ENCODE peak calls at places on chromosomes 11 and 22, in six cellular contexts. One of them, this sample, is unnamed.
A peak's percentile ranks its signal among the peaks of the same experiment; 100 is the strongest.

GRCh38 chr11:73126804-73127480 is 15.2 kb downstream of the FCHSD2 start:
- DNase-seq in H1: no peak
- DNase-seq in IMR-90: no peak
- DNase-seq in neuronal stem cell: no peak
- DNase-seq in H9: no peak
- DNase-seq in mesendoderm: no peak
- DNase-seq in this sample: no peak

GRCh38 chr11:76115555-76115954 is 90.7 kb downstream of the WNT11 start:
- DNase-seq in mesendoderm: no peak
- DNase-seq in IMR-90: no peak
- DNase-seq in neuronal stem cell: no peak
- DNase-seq in H9: no peak
- DNase-seq in H1: no peak
- DNase-seq in this sample: no peak

GRCh38 chr11:45110562-45110961 is 35.9 kb upstream of the PRDM11 start:
- DNase-seq in neuronal stem cell: peak; percentile 81
- DNase-seq in H9: peak; percentile 63
- DNase-seq in H1: no peak
- DNase-seq in mesendoderm: peak; percentile 81
- DNase-seq in IMR-90: peak; percentile 68
- DNase-seq in this sample: peak; percentile 72

GRCh38 chr22:36454916-36455570 is 26.4 kb downstream of the TXN2 start:
- DNase-seq in neuronal stem cell: peak; percentile 89
- DNase-seq in H9: peak; percentile 98
- DNase-seq in mesendoderm: peak; percentile 97
- DNase-seq in H1: peak; percentile 91
- DNase-seq in IMR-90: peak; percentile 84
- DNase-seq in this sample: peak; percentile 86

GRCh38 chr11:92125316-92125715 is 99.3 kb upstream of the FAT3 start:
- DNase-seq in neuronal stem cell: no peak
- DNase-seq in H1: no peak
- DNase-seq in IMR-90: no peak
- DNase-seq in mesendoderm: no peak
- DNase-seq in H9: no peak
- DNase-seq in this sample: no peak

GRCh38 chr11:92384807-92385206 is 160.2 kb downstream of the FAT3 start:
- DNase-seq in neuronal stem cell: no peak
- DNase-seq in IMR-90: no peak
- DNase-seq in mesendoderm: no peak
- DNase-seq in H1: no peak
- DNase-seq in H9: no peak
- DNase-seq in this sample: no peak

GRCh38 chr11:77084581-77085191 is 17.9 kb downstream of the CAPN5 start:
- DNase-seq in H9: no peak
- DNase-seq in H1: no peak
- DNase-seq in neuronal stem cell: no peak
- DNase-seq in IMR-90: no peak
- DNase-seq in mesendoderm: no peak
- DNase-seq in this sample: no peak

GRCh38 chr11:130115218-130115617 is 44.4 kb upstream of the ST14 start:
- DNase-seq in IMR-90: peak; percentile 41
- DNase-seq in neuronal stem cell: no peak
- DNase-seq in H9: no peak
- DNase-seq in mesendoderm: no peak
- DNase-seq in H1: no peak
- DNase-seq in this sample: no peak

GRCh38 chr11:18012314-18012905 is 437 bp downstream of the SERGEF start:
- DNase-seq in mesendoderm: peak; percentile 68
- DNase-seq in neuronal stem cell: no peak
- DNase-seq in IMR-90: peak; percentile 13
- DNase-seq in H1: no peak
- DNase-seq in H9: peak; percentile 57
- DNase-seq in this sample: peak; percentile 39

GRCh38 chr11:63764712-63765631 is 3.6 kb downstream of the ZFTA start:
- DNase-seq in H9: peak; percentile 77
- DNase-seq in IMR-90: no peak
- DNase-seq in neuronal stem cell: no peak
- DNase-seq in mesendoderm: peak; percentile 85
- DNase-seq in H1: no peak
- DNase-seq in this sample: no peak

GRCh38 chr11:58776891-58777451 is 45.2 kb upstream of the GLYAT start:
- DNase-seq in H1: no peak
- DNase-seq in neuronal stem cell: no peak
- DNase-seq in H9: no peak
- DNase-seq in IMR-90: no peak
- DNase-seq in mesendoderm: no peak
- DNase-seq in this sample: no peak

GRCh38 chr22:29083576-29084566 is 11.0 kb downstream of the KREMEN1 start:
- DNase-seq in mesendoderm: peak; percentile 42
- DNase-seq in H1: no peak
- DNase-seq in H9: no peak
- DNase-seq in neuronal stem cell: no peak
- DNase-seq in IMR-90: peak; percentile 25
- DNase-seq in this sample: peak; percentile 86

GRCh38 chr22:40628354-40629042 is 8.0 kb downstream of the MRTFA start:
- DNase-seq in neuronal stem cell: no peak
- DNase-seq in H9: no peak
- DNase-seq in mesendoderm: no peak
- DNase-seq in IMR-90: peak; percentile 61
- DNase-seq in H1: no peak
- DNase-seq in this sample: peak; percentile 34

GRCh38 chr11:131185915-131186314 is 184.5 kb upstream of the NTM start:
- DNase-seq in H9: no peak
- DNase-seq in neuronal stem cell: no peak
- DNase-seq in mesendoderm: peak; percentile 48
- DNase-seq in IMR-90: no peak
- DNase-seq in H1: no peak
- DNase-seq in this sample: no peak

DNA sequence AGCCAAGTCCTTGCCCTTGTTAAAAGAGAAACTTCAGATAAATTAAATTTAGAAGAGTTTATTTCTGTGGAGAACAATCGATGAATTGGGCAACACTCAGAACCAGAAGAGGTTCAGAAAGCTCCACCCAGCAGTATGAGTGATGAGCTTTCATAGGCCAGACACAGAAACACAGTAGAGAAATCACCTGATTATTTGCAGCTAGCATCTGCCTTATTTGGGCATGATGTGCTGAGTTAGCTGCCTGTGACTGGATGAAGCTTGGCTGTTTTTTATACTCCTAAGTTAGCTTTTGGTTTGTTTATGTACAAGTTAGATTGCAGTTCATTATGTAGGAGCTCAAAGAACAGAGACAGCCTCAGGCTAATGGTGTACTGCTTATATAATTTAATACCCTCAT is 269.5 kb upstream of the SESN3 start:
- DNase-seq in IMR-90: no peak
- DNase-seq in H1: no peak
- DNase-seq in neuronal stem cell: no peak
- DNase-seq in H9: no peak
- DNase-seq in mesendoderm: peak; percentile 19
- DNase-seq in this sample: no peak
- H2BK15ac ChIP-seq in IMR-90: no peak overlapping the region
- H2BK15ac ChIP-seq in H1: no peak overlapping the region
- H2BK15ac ChIP-seq in neuronal stem cell: no peak overlapping the region
- H2BK15ac ChIP-seq in H9: no peak overlapping the region
- H2BK15ac ChIP-seq in mesendoderm: no peak overlapping the region
- H2BK15ac ChIP-seq in this sample: no peak overlapping the region

GRCh38 chr22:39177456-39177775 is 24.9 kb upstream of the CBX7 start:
- DNase-seq in IMR-90: no peak
- DNase-seq in H1: no peak
- DNase-seq in mesendoderm: no peak
- DNase-seq in neuronal stem cell: no peak
- DNase-seq in H9: no peak
- DNase-seq in this sample: no peak
- H3K9ac ChIP-seq in IMR-90: no peak overlapping the region
- H3K9ac ChIP-seq in H1: no peak overlapping the region
- H3K9ac ChIP-seq in mesendoderm: no peak overlapping the region
- H3K9ac ChIP-seq in neuronal stem cell: peak overlapping the region; percentile 61
- H3K9ac ChIP-seq in H9: no peak overlapping the region
- H3K9ac ChIP-seq in this sample: no peak overlapping the region

GRCh38 chr11:12086271-12087074 is 23.9 kb upstream of the MICAL2 start:
- DNase-seq in H9: no peak
- DNase-seq in neuronal stem cell: no peak
- DNase-seq in H1: no peak
- DNase-seq in mesendoderm: peak; percentile 94
- DNase-seq in IMR-90: peak; percentile 97
- DNase-seq in this sample: peak; percentile 99
- H2AK5ac ChIP-seq in H9: no peak overlapping the region
- H2AK5ac ChIP-seq in neuronal stem cell: no peak overlapping the region
- H2AK5ac ChIP-seq in H1: no peak overlapping the region
- H2AK5ac ChIP-seq in mesendoderm: no peak overlapping the region
- H2AK5ac ChIP-seq in IMR-90: peak overlapping the region; percentile 100
- H2AK5ac ChIP-seq in this sample: peak overlapping the region; percentile 97

GRCh38 chr22:50076646-50077624 is 8.3 kb downstream of the MLC1 start:
- DNase-seq in H9: no peak
- DNase-seq in neuronal stem cell: no peak
- DNase-seq in IMR-90: no peak
- DNase-seq in mesendoderm: no peak
- DNase-seq in H1: no peak
- DNase-seq in this sample: no peak

GRCh38 chr22:50079689-50080465 is 5.3 kb downstream of the MLC1 start:
- DNase-seq in neuronal stem cell: no peak
- DNase-seq in IMR-90: no peak
- DNase-seq in mesendoderm: no peak
- DNase-seq in H1: no peak
- DNase-seq in H9: no peak
- DNase-seq in this sample: no peak

GRCh38 chr22:50081426-50082196 is 3.6 kb downstream of the MLC1 start:
- DNase-seq in neuronal stem cell: no peak
- DNase-seq in mesendoderm: no peak
- DNase-seq in H9: no peak
- DNase-seq in H1: no peak
- DNase-seq in IMR-90: no peak
- DNase-seq in this sample: no peak

GRCh38 chr22:50078246-50078645 is 7.0 kb downstream of the MLC1 start:
- DNase-seq in H1: no peak
- DNase-seq in IMR-90: no peak
- DNase-seq in mesendoderm: no peak
- DNase-seq in neuronal stem cell: no peak
- DNase-seq in H9: no peak
- DNase-seq in this sample: no peak

DNA sequence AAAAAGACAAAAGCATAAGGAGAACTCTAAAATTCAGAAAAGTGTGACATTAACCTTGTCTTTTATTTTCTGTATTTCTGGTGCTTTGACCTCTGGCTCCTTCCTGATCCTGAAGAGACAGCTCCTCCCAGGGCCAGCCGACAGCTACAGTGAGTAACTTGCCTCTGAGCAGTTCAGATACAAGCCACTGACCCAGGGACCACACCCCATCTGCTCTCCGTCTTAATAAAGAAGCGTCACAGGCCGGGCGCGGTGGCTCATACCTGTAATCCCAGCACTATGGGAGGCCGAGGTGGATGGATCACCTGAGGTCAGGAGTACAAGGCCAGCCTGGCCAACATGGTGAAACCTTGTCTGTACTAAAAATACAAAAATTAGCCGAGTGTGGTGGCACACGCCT is 6.5 kb downstream of the MLC1 start:
- DNase-seq in mesendoderm: no peak
- DNase-seq in neuronal stem cell: no peak
- DNase-seq in IMR-90: no peak
- DNase-seq in H9: no peak
- DNase-seq in H1: no peak
- DNase-seq in this sample: no peak
- H2BK15ac ChIP-seq in mesendoderm: no peak overlapping the region
- H2BK15ac ChIP-seq in neuronal stem cell: no peak overlapping the region
- H2BK15ac ChIP-seq in IMR-90: no peak overlapping the region
- H2BK15ac ChIP-seq in H9: no peak overlapping the region
- H2BK15ac ChIP-seq in H1: no peak overlapping the region
- H2BK15ac ChIP-seq in this sample: no peak overlapping the region

GRCh38 chr11:105040703-105041102 is 4.4 kb downstream of the CARD16 start:
- DNase-seq in H1: no peak
- DNase-seq in IMR-90: no peak
- DNase-seq in mesendoderm: no peak
- DNase-seq in neuronal stem cell: no peak
- DNase-seq in H9: no peak
- DNase-seq in this sample: no peak

GRCh38 chr11:105051559-105051958 is 6.4 kb upstream of the CARD16 start:
- DNase-seq in IMR-90: no peak
- DNase-seq in neuronal stem cell: no peak
- DNase-seq in H1: no peak
- DNase-seq in mesendoderm: no peak
- DNase-seq in H9: no peak
- DNase-seq in this sample: no peak

GRCh38 chr11:105046898-105047579 is 1.9 kb upstream of the CARD16 start:
- DNase-seq in IMR-90: peak; percentile 100
- DNase-seq in H9: no peak
- DNase-seq in H1: no peak
- DNase-seq in mesendoderm: peak; percentile 65
- DNase-seq in neuronal stem cell: no peak
- DNase-seq in this sample: peak; percentile 99

GRCh38 chr11:105042178-105042577 is 3.0 kb downstream of the CARD16 start:
- DNase-seq in H9: no peak
- DNase-seq in H1: no peak
- DNase-seq in mesendoderm: no peak
- DNase-seq in IMR-90: no peak
- DNase-seq in neuronal stem cell: no peak
- DNase-seq in this sample: no peak

GRCh38 chr11:105045897-105046296 is 762 bp upstream of the CARD16 start:
- DNase-seq in IMR-90: no peak
- DNase-seq in H1: no peak
- DNase-seq in mesendoderm: no peak
- DNase-seq in neuronal stem cell: no peak
- DNase-seq in H9: no peak
- DNase-seq in this sample: no peak
- H3K9ac ChIP-seq in IMR-90: no peak overlapping the region
- H3K9ac ChIP-seq in H1: no peak overlapping the region
- H3K9ac ChIP-seq in mesendoderm: no peak overlapping the region
- H3K9ac ChIP-seq in neuronal stem cell: no peak overlapping the region
- H3K9ac ChIP-seq in H9: no peak overlapping the region
- H3K9ac ChIP-seq in this sample: peak overlapping the region; percentile 77

GRCh38 chr11:1879941-1880720 is 11.6 kb downstream of the PRR33 start:
- DNase-seq in neuronal stem cell: no peak
- DNase-seq in IMR-90: no peak
- DNase-seq in H9: no peak
- DNase-seq in H1: no peak
- DNase-seq in mesendoderm: no peak
- DNase-seq in this sample: peak; percentile 25
- H2AK5ac ChIP-seq in neuronal stem cell: peak overlapping the region; percentile 95
- H2AK5ac ChIP-seq in IMR-90: no peak overlapping the region
- H2AK5ac ChIP-seq in H9: no peak overlapping the region
- H2AK5ac ChIP-seq in H1: no peak overlapping the region
- H2AK5ac ChIP-seq in mesendoderm: no peak overlapping the region
- H2AK5ac ChIP-seq in this sample: peak overlapping the region; percentile 84

DNA sequence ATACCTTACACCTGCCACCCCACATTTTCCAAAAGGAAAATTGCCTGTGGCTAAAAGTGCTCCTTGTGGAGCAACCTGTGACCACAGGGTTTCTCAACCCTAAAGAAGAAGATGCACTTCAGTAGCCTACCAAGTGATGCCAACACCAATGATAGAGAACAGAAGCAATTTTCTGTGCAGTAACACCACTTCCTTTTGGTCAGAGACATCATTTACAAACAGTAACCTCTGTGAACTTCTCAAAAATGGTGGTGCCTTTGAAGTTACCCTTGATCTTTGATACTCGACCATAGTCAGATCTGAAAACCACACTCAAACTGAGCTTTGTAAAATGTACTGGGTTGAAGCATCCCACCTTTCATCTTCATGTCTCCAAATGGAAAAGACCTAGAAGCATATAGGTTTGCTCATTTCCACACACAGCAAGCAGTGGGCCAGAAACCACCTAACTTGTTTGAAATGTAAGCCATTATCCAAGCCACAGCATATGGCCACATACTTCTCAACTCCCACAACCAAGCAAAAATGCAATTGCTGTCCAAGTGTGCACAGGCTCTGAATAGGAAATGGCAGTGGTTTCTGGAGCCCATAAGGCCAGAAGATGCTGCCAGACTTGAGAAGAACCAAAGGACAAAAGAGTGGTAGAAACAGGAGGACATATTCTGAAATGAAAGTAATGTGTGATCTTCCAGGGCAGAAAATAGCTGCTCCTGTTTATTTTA is 24.3 kb downstream of the MPPED2 start:
- DNase-seq in neuronal stem cell: no peak
- DNase-seq in H9: no peak
- DNase-seq in mesendoderm: no peak
- DNase-seq in IMR-90: peak; percentile 42
- DNase-seq in H1: no peak
- DNase-seq in this sample: no peak
- H2BK15ac ChIP-seq in neuronal stem cell: no peak overlapping the region
- H2BK15ac ChIP-seq in H9: no peak overlapping the region
- H2BK15ac ChIP-seq in mesendoderm: no peak overlapping the region
- H2BK15ac ChIP-seq in IMR-90: no peak overlapping the region
- H2BK15ac ChIP-seq in H1: no peak overlapping the region
- H2BK15ac ChIP-seq in this sample: no peak overlapping the region